ENCODE peak calls at places on chromosomes 12 and 14, in eight cellular contexts. E is progenitor cell of endocrine pancreas; R is D341Med; Y is activated CD8-positive, alpha-beta memory T cell treated with anti-CD3 and anti-CD28 coated beads, Interleukin-2, amount 50 U/mL, for 4 hours; N is psoas muscle; K is fibroblast of mammary gland; G is HS-27A; J is H1. Z is an unnamed sample.

GRCh38 chr14:20429801-20430669 is 5.9 kb downstream of the KLHL33 start:
- DNase-seq in G (no peak), J (no peak), Y (peak; percentile 23), K (no peak), E (no peak), R (no peak), N (no peak), Z (no peak)

GRCh38 chr14:20606190-20606901 is 15.2 kb upstream of the RNASE12 start:
- DNase-seq in R (peak; percentile 59), E (no peak), K (peak; percentile 40), Y (no peak), J (peak; percentile 72), G (no peak), N (no peak), Z (peak; percentile 41)

GRCh38 chr12:27545666-27546065 is 21.7 kb downstream of the PPFIBP1 start:
- DNase-seq in J (no peak), E (no peak), R (no peak), N (no peak), G (no peak), K (no peak), Y (no peak), Z (no peak)

GRCh38 chr12:3421599-3421998 is 69.4 kb upstream of the PRMT8 start:
- DNase-seq in R (no peak), E (no peak), G (no peak), Y (no peak), N (no peak), J (no peak), K (no peak), Z (no peak)

GRCh38 chr12:26338574-26339572 is 143.5 kb downstream of the SSPN start:
- DNase-seq in J (no peak), Y (no peak), G (peak; percentile 19), K (peak; percentile 56), R (no peak), E (no peak), N (no peak), Z (no peak)

GRCh38 chr14:37596790-37597189 is 1.4 kb downstream of the TTC6 start:
- DNase-seq in Y (no peak), K (no peak), J (no peak), N (no peak), E (no peak), G (no peak), R (no peak), Z (no peak)

GRCh38 chr12:116726749-116727148 is 11.1 kb downstream of the SPRING1 start:
- DNase-seq in J (no peak), Y (no peak), R (no peak), N (no peak), E (no peak), K (peak; percentile 14), G (no peak), Z (no peak)

GRCh38 chr14:73846944-73847343 is 4.7 kb upstream of the PTGR2 start:
- DNase-seq in N (no peak), Y (no peak), K (no peak), G (no peak), J (no peak), E (no peak), R (no peak), Z (no peak)

GRCh38 chr12:130162267-130162666 is at the start of gene FZD10:
- DNase-seq in E (peak; percentile 35), J (peak; percentile 88), N (no peak), Y (no peak), R (peak; percentile 69), K (peak; percentile 6), G (no peak), Z (no peak)

GRCh38 chr12:51320311-51320694 is 3.7 kb downstream of the BIN2 start:
- DNase-seq in K (no peak), Y (no peak), J (no peak), G (no peak), E (no peak), N (no peak), R (no peak), Z (no peak)

GRCh38 chr12:131047789-131048610 is 94.3 kb downstream of the ADGRD1 start:
- DNase-seq in J (no peak), R (no peak), E (no peak), G (no peak), K (no peak), Y (no peak), N (peak; percentile 75), Z (no peak)

GRCh38 chr12:108696111-108696995 is 35.0 kb downstream of the CORO1C start:
- DNase-seq in J (no peak), R (no peak), Y (peak; percentile 24), K (peak; percentile 100), E (no peak), G (peak; percentile 77), N (no peak), Z (peak; percentile 86)

GRCh38 chr14:22848391-22849164 is 12.2 kb downstream of the MMP14 start:
- DNase-seq in N (peak; percentile 86), R (peak; percentile 26), Y (no peak), G (no peak), K (peak; percentile 98), J (peak; percentile 58), E (no peak), Z (no peak)

GRCh38 chr12:9372202-9372601 is 164.0 kb upstream of the PZP start:
- DNase-seq in K (peak; percentile 17), R (no peak), N (no peak), E (no peak), Y (no peak), J (no peak), G (no peak), Z (peak; percentile 39)

GRCh38 chr14:23364604-23365352 is at the start of gene EFS:
- DNase-seq in K (no peak), R (no peak), J (peak; percentile 64), N (no peak), G (no peak), E (no peak), Y (no peak), Z (no peak)

GRCh38 chr14:80304125-80304766 is 92.9 kb upstream of the DIO2 start:
- DNase-seq in G (no peak), R (no peak), K (peak; percentile 78), E (no peak), N (no peak), Y (no peak), J (no peak), Z (no peak)

GRCh38 chr14:56300495-56300894 is 182.3 kb downstream of the PELI2 start:
- DNase-seq in E (no peak), J (no peak), Y (no peak), G (peak; percentile 22), R (no peak), N (no peak), K (peak; percentile 21), Z (no peak)

GRCh38 chr12:69388371-69388770 is 28.8 kb downstream of the YEATS4 start:
- DNase-seq in E (no peak), R (peak; percentile 29), Y (no peak), J (no peak), G (no peak), K (peak; percentile 75), N (no peak), Z (peak; percentile 77)

GRCh38 chr12:69425417-69425816 is 44.8 kb upstream of the FRS2 start:
- DNase-seq in G (no peak), Y (no peak), R (no peak), E (no peak), N (no peak), J (no peak), K (no peak), Z (no peak)

GRCh38 chr14:39376671-39377403 is 55.4 kb downstream of the FBXO33 start:
- DNase-seq in J (no peak), N (no peak), G (peak; percentile 12), R (no peak), K (peak; percentile 57), Y (no peak), E (no peak), Z (peak; percentile 38)

GRCh38 chr12:133080619-133081407 is at the start of gene ZNF140:
- DNase-seq in E (peak; percentile 94), Y (peak; percentile 93), K (peak; percentile 95), J (no peak), R (peak; percentile 94), N (peak; percentile 98), G (peak; percentile 68), Z (peak; percentile 99)

GRCh38 chr12:67096533-67097318 is 172.4 kb upstream of the CAND1 start:
- DNase-seq in K (peak; percentile 47), Y (no peak), R (no peak), G (no peak), J (no peak), E (no peak), N (no peak), Z (no peak)

GRCh38 chr12:124678421-124678893 is 111.0 kb upstream of the NCOR2 start:
- DNase-seq in G (no peak), J (no peak), Y (no peak), E (no peak), K (no peak), R (no peak), N (no peak), Z (peak; percentile 39)

Z was measured in ACHN.